ENCODE peak calls at places on chromosome 2, in six cellular contexts. R, T, G, P, I and J are unnamed samples. For H3K27me3, the result is how much of the 10 kb centered on the place peaks cover.

GRCh38 chr2:225196579-225196978 is 154.3 kb upstream of the DOCK10 start:
- DNase-seq in T (no peak), I (no peak), R (no peak), P (no peak), G (no peak), J (no peak)

GRCh38 chr2:23359631-23360567 is 25.1 kb upstream of the KLHL29 start:
- DNase-seq in T (peak), R (peak), I (no peak), P (no peak), G (peak), J (no peak)

GRCh38 chr2:240622631-240623235 is 2.5 kb upstream of the GPR35 start:
- DNase-seq in T (peak), I (peak), R (no peak), G (no peak), P (no peak), J (no peak)

GRCh38 chr2:143553261-143553660 is 424.0 kb downstream of the ARHGAP15 start:
- DNase-seq in P (no peak), G (no peak), R (no peak), I (no peak), T (no peak), J (no peak)

GRCh38 chr2:44348385-44348784 is 12.9 kb downstream of the PREPL start:
- DNase-seq in R (no peak), T (no peak), I (no peak), G (no peak), P (no peak), J (no peak)

GRCh38 chr2:232235716-232236115 is 142.8 kb upstream of the ALPP start:
- DNase-seq in R (no peak), P (no peak), I (no peak), G (no peak), T (peak), J (no peak)

GRCh38 chr2:42959148-42959992 is 167.0 kb upstream of the HAAO start:
- DNase-seq in I (no peak), T (no peak), R (no peak), P (no peak), G (no peak), J (no peak)

GRCh38 chr2:239114119-239114581 is 266.3 kb downstream of the TWIST2 start:
- DNase-seq in R (peak), T (peak), G (peak), I (no peak), P (no peak), J (no peak)

GRCh38 chr2:1609040-1609439 is 135.3 kb downstream of the PXDN start:
- DNase-seq in P (no peak), I (no peak), T (no peak), G (no peak), R (no peak), J (no peak)

GRCh38 chr2:112147382-112147781 is 9.2 kb downstream of the FBLN7 start:
- DNase-seq in T (no peak), P (no peak), R (no peak), G (no peak), I (no peak), J (no peak)

GRCh38 chr2:70321377-70321776 is 19.5 kb upstream of the FAM136A start:
- DNase-seq in G (no peak), R (no peak), P (no peak), I (peak), T (no peak), J (no peak)

GRCh38 chr2:99861376-99861760 is 281.0 kb downstream of the AFF3 start:
- DNase-seq in I (no peak), T (no peak), P (no peak), G (no peak), R (peak), J (no peak)

GRCh38 chr2:150571121-150571520 is 83.7 kb upstream of the RND3 start:
- DNase-seq in T (no peak), R (no peak), I (no peak), G (no peak), P (no peak), J (no peak)

GRCh38 chr2:235045336-235045972 is 93.6 kb downstream of the SH3BP4 start:
- DNase-seq in R (peak), I (no peak), T (peak), G (no peak), P (no peak), J (no peak)

GRCh38 chr2:20584637-20585321 is 66.1 kb downstream of the HS1BP3 start:
- DNase-seq in P (peak), I (no peak), R (peak), T (peak), G (peak), J (peak)

DNA sequence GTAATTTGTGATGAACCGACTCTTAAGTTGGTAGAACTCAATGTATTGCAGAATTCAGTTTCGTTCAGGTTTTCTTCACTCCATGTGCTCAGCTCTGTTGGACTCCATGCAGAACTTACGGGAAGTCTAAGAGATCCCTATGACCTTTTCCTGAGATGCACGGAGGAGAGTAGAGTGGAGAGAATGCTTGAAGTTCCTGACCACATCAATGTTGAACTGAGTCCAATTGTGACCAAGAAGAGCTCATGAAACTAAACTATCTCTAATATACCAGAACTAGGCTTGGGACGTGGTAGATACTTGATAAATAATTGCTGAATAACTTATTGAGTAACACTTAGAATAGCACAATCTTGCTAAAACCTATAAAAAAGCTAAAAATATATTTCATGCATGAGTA is 47.2 kb downstream of the TMEM178A start:
- DNase-seq in P (no peak), T (no peak), R (no peak), I (no peak), G (no peak), J (no peak)
- H3K27me3 ChIP-seq in P (under half), T (under half), R (under half), I (under half), G (under half), J (under half)

DNA sequence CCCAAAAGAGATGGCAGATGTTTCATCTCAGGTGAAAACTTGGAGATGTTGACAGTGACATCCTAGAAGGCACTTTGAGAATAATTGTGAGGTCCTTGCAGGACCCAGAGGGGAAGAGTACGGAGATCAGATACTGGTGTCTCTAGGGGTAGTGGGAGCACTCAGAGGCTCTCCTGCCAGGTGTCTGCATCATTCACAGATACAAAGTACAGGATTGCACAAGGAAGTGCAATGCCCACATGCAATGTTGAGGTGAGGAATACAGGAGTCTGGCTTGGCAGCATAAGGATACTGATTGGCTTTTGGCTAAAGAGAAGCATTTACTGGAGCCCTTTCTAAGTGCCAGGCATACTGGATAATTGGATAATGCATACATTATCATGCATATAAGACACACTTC is 30.9 kb upstream of the NCKAP5 start:
- DNase-seq in P (no peak), T (no peak), G (no peak), R (no peak), I (no peak), J (no peak)
- H3K27me3 ChIP-seq in P (under half), T (under half), G (under half), R (under half), I (under half), J (under half)

GRCh38 chr2:207085110-207085509 is 80.6 kb downstream of the KLF7 start:
- DNase-seq in R (no peak), T (no peak), P (no peak), I (no peak), G (no peak), J (no peak)

GRCh38 chr2:207087046-207087902 is 78.5 kb downstream of the KLF7 start:
- DNase-seq in P (no peak), G (no peak), T (no peak), R (no peak), I (no peak), J (no peak)

GRCh38 chr2:207083361-207084080 is 82.2 kb downstream of the KLF7 start:
- DNase-seq in R (no peak), P (no peak), T (no peak), G (no peak), I (no peak), J (no peak)

GRCh38 chr2:207088276-207088675 is 77.5 kb downstream of the KLF7 start:
- DNase-seq in R (no peak), I (no peak), T (no peak), P (no peak), G (no peak), J (no peak)

GRCh38 chr2:207086136-207086535 is 79.6 kb downstream of the KLF7 start:
- DNase-seq in I (no peak), G (no peak), T (no peak), P (no peak), R (no peak), J (no peak)
- H3K27me3 ChIP-seq in I (under half), G (under half), T (under half), P (under half), R (under half), J (under half)

GRCh38 chr2:73985318-73986084 is 791 bp downstream of the TET3 start:
- DNase-seq in P (no peak), R (peak), T (peak), G (peak), I (peak), J (no peak)
- H3K27me3 ChIP-seq in P (under half), R (under half), T (under half), G (under half), I (under half), J (under half)

GRCh38 chr2:29966256-29966655 is 44.9 kb upstream of the ALK start:
- DNase-seq in I (no peak), R (no peak), P (no peak), T (no peak), G (no peak), J (no peak)
- H3K27me3 ChIP-seq in I (under half), R (under half), P (under half), T (under half), G (under half), J (under half)